ENCODE peak calls at places on chromosomes 3 and 15, in five cellular contexts. One of them, this sample, is unnamed.

GRCh38 chr3:125414671-125415070 is 39.5 kb upstream of the ZNF148 start:
- DNase-seq in RPMI7951: no peak
- DNase-seq in lung microvascular endothelial cell: no peak
- DNase-seq in PC-3: no peak
- DNase-seq in RKO: no peak
- DNase-seq in this sample: no peak

GRCh38 chr3:54353547-54354339 is 231.4 kb downstream of the CACNA2D3 start:
- DNase-seq in PC-3: no peak
- DNase-seq in lung microvascular endothelial cell: no peak
- DNase-seq in RPMI7951: no peak
- DNase-seq in RKO: no peak
- DNase-seq in this sample: no peak

GRCh38 chr3:79081285-79081684 is 686.5 kb downstream of the ROBO1 start:
- DNase-seq in RKO: no peak
- DNase-seq in RPMI7951: peak
- DNase-seq in PC-3: no peak
- DNase-seq in lung microvascular endothelial cell: no peak
- DNase-seq in this sample: no peak

GRCh38 chr15:95085056-95085455 is 853.7 kb downstream of the MCTP2 start:
- DNase-seq in RPMI7951: no peak
- DNase-seq in lung microvascular endothelial cell: no peak
- DNase-seq in RKO: no peak
- DNase-seq in PC-3: no peak
- DNase-seq in this sample: no peak

GRCh38 chr15:68377766-68378165 is 54.2 kb downstream of the ITGA11 start:
- DNase-seq in lung microvascular endothelial cell: no peak
- DNase-seq in PC-3: no peak
- DNase-seq in RPMI7951: no peak
- DNase-seq in RKO: no peak
- DNase-seq in this sample: no peak

GRCh38 chr3:100634493-100635272 is 25.3 kb downstream of the ADGRG7 start:
- DNase-seq in PC-3: peak
- DNase-seq in RPMI7951: peak
- DNase-seq in lung microvascular endothelial cell: peak
- DNase-seq in RKO: peak
- DNase-seq in this sample: peak

GRCh38 chr3:11514191-11514770 is 129.4 kb downstream of the VGLL4 start:
- DNase-seq in PC-3: peak
- DNase-seq in RKO: peak
- DNase-seq in lung microvascular endothelial cell: peak
- DNase-seq in RPMI7951: peak
- DNase-seq in this sample: peak

GRCh38 chr3:134466366-134466765 is 19.4 kb downstream of the ANAPC13 start:
- DNase-seq in lung microvascular endothelial cell: no peak
- DNase-seq in RPMI7951: no peak
- DNase-seq in PC-3: no peak
- DNase-seq in RKO: no peak
- DNase-seq in this sample: no peak

GRCh38 chr3:109275702-109276293 is 40.5 kb downstream of the DPPA2 start:
- DNase-seq in lung microvascular endothelial cell: peak
- DNase-seq in PC-3: peak
- DNase-seq in RPMI7951: peak
- DNase-seq in RKO: peak
- DNase-seq in this sample: peak

GRCh38 chr3:153614131-153614530 is 452.1 kb downstream of the RAP2B start:
- DNase-seq in lung microvascular endothelial cell: no peak
- DNase-seq in RKO: no peak
- DNase-seq in PC-3: no peak
- DNase-seq in RPMI7951: no peak
- DNase-seq in this sample: no peak

GRCh38 chr15:48447657-48448056 is 116.4 kb downstream of the DUT start:
- DNase-seq in RPMI7951: peak
- DNase-seq in lung microvascular endothelial cell: peak
- DNase-seq in RKO: peak
- DNase-seq in PC-3: peak
- DNase-seq in this sample: peak

GRCh38 chr3:128334766-128335165 is 131.9 kb downstream of the DNAJB8 start:
- DNase-seq in RKO: no peak
- DNase-seq in PC-3: no peak
- DNase-seq in RPMI7951: no peak
- DNase-seq in lung microvascular endothelial cell: no peak
- DNase-seq in this sample: no peak

GRCh38 chr3:140441006-140441405 is 236.9 kb upstream of the TRIM42 start:
- DNase-seq in PC-3: peak
- DNase-seq in lung microvascular endothelial cell: peak
- DNase-seq in RPMI7951: peak
- DNase-seq in RKO: no peak
- DNase-seq in this sample: no peak

GRCh38 chr3:182740710-182741109 is 52.6 kb upstream of the ATP11B start:
- DNase-seq in PC-3: peak
- DNase-seq in RPMI7951: no peak
- DNase-seq in lung microvascular endothelial cell: peak
- DNase-seq in RKO: peak
- DNase-seq in this sample: peak

GRCh38 chr15:56240390-56240789 is 3.3 kb downstream of the RFX7 start:
- DNase-seq in RKO: no peak
- DNase-seq in PC-3: no peak
- DNase-seq in lung microvascular endothelial cell: no peak
- DNase-seq in RPMI7951: no peak
- DNase-seq in this sample: no peak

GRCh38 chr15:60044636-60045273 is 40.6 kb downstream of the FOXB1 start:
- DNase-seq in RKO: no peak
- DNase-seq in RPMI7951: no peak
- DNase-seq in PC-3: no peak
- DNase-seq in lung microvascular endothelial cell: no peak
- DNase-seq in this sample: no peak

GRCh38 chr3:172283848-172284357 is 164.4 kb downstream of the GHSR start:
- DNase-seq in lung microvascular endothelial cell: no peak
- DNase-seq in PC-3: no peak
- DNase-seq in RPMI7951: no peak
- DNase-seq in RKO: no peak
- DNase-seq in this sample: no peak

GRCh38 chr3:160477750-160478149 is 28.2 kb upstream of the TRIM59 start:
- DNase-seq in RPMI7951: peak
- DNase-seq in PC-3: no peak
- DNase-seq in lung microvascular endothelial cell: no peak
- DNase-seq in RKO: no peak
- DNase-seq in this sample: no peak

GRCh38 chr3:40317061-40317676 is 7.7 kb downstream of the EIF1B start:
- DNase-seq in RKO: peak
- DNase-seq in RPMI7951: peak
- DNase-seq in lung microvascular endothelial cell: peak
- DNase-seq in PC-3: peak
- DNase-seq in this sample: peak

GRCh38 chr3:12370758-12371157 is 81.9 kb downstream of the PPARG start:
- DNase-seq in PC-3: peak
- DNase-seq in RPMI7951: peak
- DNase-seq in lung microvascular endothelial cell: peak
- DNase-seq in RKO: no peak
- DNase-seq in this sample: peak

GRCh38 chr3:172675371-172676193 is 35.3 kb downstream of the NCEH1 start:
- DNase-seq in PC-3: peak
- DNase-seq in lung microvascular endothelial cell: peak
- DNase-seq in RKO: peak
- DNase-seq in RPMI7951: peak
- DNase-seq in this sample: peak

GRCh38 chr3:159586587-159587202 is 401.9 kb upstream of the IL12A start:
- DNase-seq in RPMI7951: peak
- DNase-seq in PC-3: peak
- DNase-seq in lung microvascular endothelial cell: peak
- DNase-seq in RKO: peak
- DNase-seq in this sample: peak

GRCh38 chr3:129180461-129180860 is 3.2 kb downstream of the CNBP start:
- DNase-seq in RPMI7951: no peak
- DNase-seq in lung microvascular endothelial cell: no peak
- DNase-seq in PC-3: no peak
- DNase-seq in RKO: peak
- DNase-seq in this sample: no peak

GRCh38 chr3:14290631-14291385 is 111.6 kb upstream of the SLC6A6 start:
- DNase-seq in RKO: no peak
- DNase-seq in lung microvascular endothelial cell: no peak
- DNase-seq in PC-3: no peak
- DNase-seq in RPMI7951: no peak
- DNase-seq in this sample: peak

GRCh38 chr15:25178835-25179672 is 224.3 kb downstream of the SNRPN start:
- DNase-seq in RPMI7951: no peak
- DNase-seq in lung microvascular endothelial cell: no peak
- DNase-seq in RKO: no peak
- DNase-seq in PC-3: no peak
- DNase-seq in this sample: no peak

GRCh38 chr3:8596706-8597514 is 47.7 kb downstream of the SSUH2 start:
- DNase-seq in PC-3: no peak
- DNase-seq in RPMI7951: no peak
- DNase-seq in lung microvascular endothelial cell: no peak
- DNase-seq in RKO: no peak
- DNase-seq in this sample: no peak

GRCh38 chr15:33124275-33124674 is 70.2 kb downstream of the FMN1 start:
- DNase-seq in lung microvascular endothelial cell: no peak
- DNase-seq in RPMI7951: no peak
- DNase-seq in RKO: no peak
- DNase-seq in PC-3: no peak
- DNase-seq in this sample: no peak

GRCh38 chr15:85785887-85786777 is 8.6 kb downstream of the KLHL25 start:
- DNase-seq in PC-3: peak
- DNase-seq in RPMI7951: peak
- DNase-seq in RKO: peak
- DNase-seq in lung microvascular endothelial cell: peak
- DNase-seq in this sample: peak

GRCh38 chr3:93855406-93855805 is 118.3 kb downstream of the PROS1 start:
- DNase-seq in PC-3: no peak
- DNase-seq in RPMI7951: no peak
- DNase-seq in lung microvascular endothelial cell: no peak
- DNase-seq in RKO: no peak
- DNase-seq in this sample: no peak

GRCh38 chr3:146637871-146638270 is 32.7 kb upstream of the PLSCR5 start:
- DNase-seq in lung microvascular endothelial cell: no peak
- DNase-seq in PC-3: no peak
- DNase-seq in RPMI7951: no peak
- DNase-seq in RKO: no peak
- DNase-seq in this sample: no peak

GRCh38 chr15:52214553-52214952 is 23.4 kb upstream of the GNB5 start:
- DNase-seq in PC-3: no peak
- DNase-seq in lung microvascular endothelial cell: no peak
- DNase-seq in RKO: no peak
- DNase-seq in RPMI7951: no peak
- DNase-seq in this sample: no peak

GRCh38 chr3:104831076-104831475 is 535.6 kb upstream of the ALCAM start:
- DNase-seq in PC-3: no peak
- DNase-seq in RKO: no peak
- DNase-seq in lung microvascular endothelial cell: no peak
- DNase-seq in RPMI7951: no peak
- DNase-seq in this sample: no peak

GRCh38 chr15:88913017-88913849 is at the start of gene MFGE8:
- DNase-seq in PC-3: peak
- DNase-seq in lung microvascular endothelial cell: peak
- DNase-seq in RKO: peak
- DNase-seq in RPMI7951: peak
- DNase-seq in this sample: peak

GRCh38 chr3:133931084-133931483 is 35.4 kb upstream of the RAB6B start:
- DNase-seq in lung microvascular endothelial cell: no peak
- DNase-seq in RKO: no peak
- DNase-seq in PC-3: no peak
- DNase-seq in RPMI7951: no peak
- DNase-seq in this sample: no peak

GRCh38 chr3:99966657-99967420 is 147.5 kb downstream of the FILIP1L start:
- DNase-seq in RPMI7951: no peak
- DNase-seq in lung microvascular endothelial cell: no peak
- DNase-seq in PC-3: no peak
- DNase-seq in RKO: no peak
- DNase-seq in this sample: no peak

GRCh38 chr3:83873550-83873949 is 1085.2 kb upstream of the CADM2 start:
- DNase-seq in lung microvascular endothelial cell: no peak
- DNase-seq in PC-3: peak
- DNase-seq in RPMI7951: no peak
- DNase-seq in RKO: no peak
- DNase-seq in this sample: no peak

GRCh38 chr3:9175421-9175820 is 74.0 kb downstream of the SRGAP3 start:
- DNase-seq in RKO: no peak
- DNase-seq in lung microvascular endothelial cell: no peak
- DNase-seq in PC-3: peak
- DNase-seq in RPMI7951: peak
- DNase-seq in this sample: no peak

GRCh38 chr3:159069076-159069475 is 267.2 kb downstream of the MFSD1 start:
- DNase-seq in RKO: no peak
- DNase-seq in lung microvascular endothelial cell: no peak
- DNase-seq in PC-3: no peak
- DNase-seq in RPMI7951: peak
- DNase-seq in this sample: no peak

GRCh38 chr15:31062965-31063355 is 38.6 kb downstream of the TRPM1 start:
- DNase-seq in RPMI7951: no peak
- DNase-seq in PC-3: no peak
- DNase-seq in RKO: no peak
- DNase-seq in lung microvascular endothelial cell: no peak
- DNase-seq in this sample: no peak